ENCODE peak calls at places on chromosomes 12 and 14, in ten cellular contexts. N is osteocyte; P is fibroblast of the aortic adventitia; Q is AG04449; I is CD4-positive, alpha-beta T cell; H is brain microvascular endothelial cell; J is GM06990; T is B cell; D is ovary; C is astrocyte of the spinal cord. F is an unnamed sample.

GRCh38 chr12:110039085-110039807 is 9.1 kb downstream of the C12orf76 start:
- DNase-seq in N (no peak), P (peak), Q (peak), I (peak), H (peak), J (no peak), T (no peak), D (no peak), C (peak), F (no peak)

GRCh38 chr14:74569826-74570591 is 42.0 kb downstream of the LTBP2 start:
- DNase-seq in N (no peak), P (peak), Q (no peak), I (no peak), H (no peak), J (no peak), T (no peak), D (no peak), C (no peak), F (no peak)

GRCh38 chr12:71688961-71689570 is 3.2 kb downstream of the TMEM19 start:
- DNase-seq in N (no peak), P (no peak), Q (no peak), I (no peak), H (no peak), J (no peak), T (no peak), D (no peak), C (no peak), F (no peak)

GRCh38 chr12:3275171-3276041 is 198.2 kb downstream of the TSPAN9 start:
- DNase-seq in N (peak), P (peak), Q (no peak), I (peak), H (peak), J (peak), T (peak), D (peak), C (peak), F (peak)

GRCh38 chr14:55881577-55882241 is 236.5 kb upstream of the PELI2 start:
- DNase-seq in N (no peak), P (peak), Q (no peak), I (no peak), H (no peak), J (no peak), T (no peak), D (no peak), C (no peak), F (no peak)

GRCh38 chr12:117188961-117189724 is 1.1 kb downstream of the FBXO21 start:
- DNase-seq in N (no peak), P (peak), Q (peak), I (no peak), H (peak), J (no peak), T (no peak), D (peak), C (peak), F (no peak)

GRCh38 chr12:106722854-106723253 is 51.6 kb upstream of the RIC8B start:
- DNase-seq in N (peak), P (no peak), Q (no peak), I (no peak), H (no peak), J (no peak), T (no peak), D (no peak), C (no peak), F (no peak)

GRCh38 chr14:101217972-101218371 is 314.4 kb upstream of the RTL1 start:
- DNase-seq in N (peak), P (no peak), Q (no peak), I (no peak), H (no peak), J (no peak), T (no peak), D (no peak), C (no peak), F (no peak)

GRCh38 chr12:119693006-119693405 is 25.1 kb downstream of the PRKAB1 start:
- DNase-seq in N (no peak), P (peak), Q (peak), I (no peak), H (no peak), J (no peak), T (no peak), D (no peak), C (peak), F (no peak)

GRCh38 chr12:52884526-52885293 is 20.2 kb downstream of the KRT8 start:
- DNase-seq in N (peak), P (peak), Q (no peak), I (peak), H (peak), J (no peak), T (peak), D (peak), C (peak), F (peak)

GRCh38 chr12:19014243-19014642 is 115.3 kb upstream of the PLEKHA5 start:
- DNase-seq in N (no peak), P (peak), Q (no peak), I (no peak), H (no peak), J (no peak), T (no peak), D (no peak), C (peak), F (no peak)

GRCh38 chr12:123096159-123096558 is 54.7 kb downstream of the PITPNM2 start:
- DNase-seq in N (no peak), P (no peak), Q (no peak), I (no peak), H (no peak), J (no peak), T (no peak), D (no peak), C (peak), F (no peak)

GRCh38 chr14:94673781-94674231 is 61.6 kb downstream of the SERPINA3 start:
- DNase-seq in N (peak), P (no peak), Q (no peak), I (no peak), H (peak), J (no peak), T (no peak), D (no peak), C (peak), F (no peak)

GRCh38 chr12:15897433-15897832 is 13.7 kb upstream of the DERA start:
- DNase-seq in N (no peak), P (no peak), Q (no peak), I (no peak), H (no peak), J (no peak), T (no peak), D (no peak), C (no peak), F (no peak)

GRCh38 chr12:12645485-12645884 is 33.8 kb downstream of the CREBL2 start:
- DNase-seq in N (no peak), P (peak), Q (no peak), I (peak), H (peak), J (peak), T (peak), D (no peak), C (peak), F (no peak)

GRCh38 chr14:26394114-26394855 is 203.5 kb downstream of the NOVA1 start:
- DNase-seq in N (no peak), P (peak), Q (no peak), I (no peak), H (no peak), J (no peak), T (no peak), D (no peak), C (peak), F (no peak)

GRCh38 chr14:55151601-55152000 is 22.5 kb downstream of the LGALS3 start:
- DNase-seq in N (no peak), P (no peak), Q (no peak), I (no peak), H (no peak), J (no peak), T (no peak), D (no peak), C (no peak), F (no peak)

GRCh38 chr12:52675301-52675701 is 4.9 kb downstream of the KRT1 start:
- DNase-seq in N (no peak), P (no peak), Q (no peak), I (no peak), H (no peak), J (no peak), T (no peak), D (no peak), C (no peak), F (no peak)

GRCh38 chr12:18462437-18462836 is 201.1 kb downstream of the PIK3C2G start:
- DNase-seq in N (no peak), P (peak), Q (peak), I (no peak), H (peak), J (no peak), T (no peak), D (no peak), C (peak), F (no peak)

GRCh38 chr14:53412819-53413664 is 259.9 kb upstream of the DDHD1 start:
- DNase-seq in N (no peak), P (no peak), Q (no peak), I (no peak), H (no peak), J (no peak), T (no peak), D (no peak), C (no peak), F (no peak)
- TF ChIP-seq CTCF in N (peak), P (peak), Q (peak), I (no peak), H (peak), J (peak), T (peak), D (no peak), C (peak), F (no peak)

DNA sequence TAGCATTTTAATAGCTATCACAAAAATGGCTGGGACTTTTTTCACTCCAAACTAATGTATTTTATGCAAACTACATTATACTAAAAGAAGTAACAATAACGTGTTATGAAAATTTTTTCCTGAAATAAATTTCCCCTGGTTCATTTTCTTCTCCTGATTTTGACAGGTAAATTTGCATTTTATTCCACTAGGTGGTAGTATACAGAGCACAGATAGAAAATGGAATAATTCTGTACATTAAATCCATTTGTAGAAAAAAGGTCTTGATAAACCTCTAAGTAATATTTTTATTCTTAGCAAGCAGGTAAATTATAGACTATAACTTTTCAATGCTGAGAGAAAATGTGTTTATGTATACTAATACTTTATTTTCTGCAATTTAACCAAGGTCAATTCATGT is 96.5 kb downstream of the BCAT1 start:
- DNase-seq in N (no peak), P (no peak), Q (no peak), I (no peak), H (no peak), J (no peak), T (no peak), D (no peak), C (peak), F (no peak)
- TF ChIP-seq CTCF in N (peak), P (peak), Q (no peak), I (peak), H (peak), J (peak), T (peak), D (no peak), C (peak), F (no peak)

GRCh38 chr14:84976805-84977204 is 553.1 kb upstream of the FLRT2 start:
- DNase-seq in N (no peak), P (no peak), Q (no peak), I (no peak), H (no peak), J (no peak), T (no peak), D (no peak), C (no peak), F (no peak)
- TF ChIP-seq CTCF in N (no peak), P (no peak), Q (no peak), I (no peak), H (no peak), J (no peak), T (no peak), D (no peak), C (no peak), F (no peak)

DNA sequence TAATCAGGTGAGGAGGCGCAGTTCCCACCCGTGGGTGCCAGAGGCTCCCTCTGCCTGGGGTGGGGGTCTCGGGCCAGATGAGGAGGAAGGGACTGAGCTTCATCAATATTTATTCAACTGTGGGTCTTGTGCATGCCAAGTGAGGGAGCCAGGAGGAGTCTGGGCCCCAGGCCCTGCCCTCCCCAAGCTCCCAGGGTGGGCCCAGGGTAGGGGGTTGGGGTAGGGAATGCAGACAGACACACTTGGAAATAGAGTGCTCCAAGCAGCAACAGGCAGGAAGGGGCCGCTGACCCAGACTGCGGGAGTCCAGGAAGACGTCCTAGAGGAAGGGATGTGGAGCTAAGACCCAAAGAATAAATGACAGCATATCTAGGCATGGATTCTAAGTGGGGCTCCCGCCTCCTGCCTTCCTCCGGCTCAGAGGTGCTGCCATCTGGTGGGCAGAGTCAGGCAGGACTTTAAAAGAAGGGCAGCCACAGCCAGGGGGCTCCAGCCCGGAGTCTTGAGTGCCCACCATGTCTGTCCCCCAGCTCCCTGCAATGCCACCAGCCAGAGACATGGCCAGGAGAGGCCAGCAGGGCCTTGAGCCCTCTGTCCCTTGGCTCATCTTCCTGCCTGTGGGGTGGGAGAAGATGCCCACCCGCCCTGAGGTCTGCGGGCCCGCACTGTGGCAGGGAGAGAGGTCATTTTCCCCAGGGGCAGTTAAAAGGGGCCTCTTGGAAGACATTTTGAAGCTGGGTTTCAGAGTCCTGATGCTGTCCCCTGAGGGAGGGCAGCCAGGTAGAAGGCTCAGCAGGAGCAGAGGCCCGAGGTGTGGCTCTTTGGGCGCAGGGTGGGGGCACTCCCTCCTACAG is 70.1 kb downstream of the PHETA1 start:
- DNase-seq in N (no peak), P (peak), Q (no peak), I (peak), H (peak), J (no peak), T (peak), D (peak), C (peak), F (no peak)
- TF ChIP-seq CTCF in N (peak), P (peak), Q (peak), I (peak), H (peak), J (peak), T (peak), D (peak), C (peak), F (no peak)

DNA sequence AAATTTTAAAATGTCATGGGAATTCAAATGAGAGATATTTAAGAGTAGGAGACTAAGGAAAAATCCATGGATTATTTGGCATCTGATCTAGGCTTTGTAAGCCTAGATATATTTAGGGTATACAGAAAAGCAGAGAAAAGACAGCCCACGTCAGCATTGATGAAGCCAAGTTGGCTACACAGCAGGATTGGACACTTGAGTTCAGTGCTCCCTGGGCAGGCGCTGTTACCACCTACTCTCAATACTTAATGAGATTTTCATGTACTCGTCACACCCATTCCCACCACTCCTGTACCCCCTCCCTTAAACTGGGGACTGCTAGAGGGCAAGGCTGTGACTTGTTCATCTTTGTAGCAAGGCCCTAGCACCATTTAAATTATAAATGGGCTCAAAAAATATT is 1.7 kb upstream of the KCNJ8 start:
- DNase-seq in N (no peak), P (no peak), Q (no peak), I (no peak), H (no peak), J (no peak), T (no peak), D (no peak), C (no peak), F (no peak)
- TF ChIP-seq CTCF in N (no peak), P (no peak), Q (no peak), I (no peak), H (no peak), J (no peak), T (no peak), D (no peak), C (no peak), F (no peak)

DNA sequence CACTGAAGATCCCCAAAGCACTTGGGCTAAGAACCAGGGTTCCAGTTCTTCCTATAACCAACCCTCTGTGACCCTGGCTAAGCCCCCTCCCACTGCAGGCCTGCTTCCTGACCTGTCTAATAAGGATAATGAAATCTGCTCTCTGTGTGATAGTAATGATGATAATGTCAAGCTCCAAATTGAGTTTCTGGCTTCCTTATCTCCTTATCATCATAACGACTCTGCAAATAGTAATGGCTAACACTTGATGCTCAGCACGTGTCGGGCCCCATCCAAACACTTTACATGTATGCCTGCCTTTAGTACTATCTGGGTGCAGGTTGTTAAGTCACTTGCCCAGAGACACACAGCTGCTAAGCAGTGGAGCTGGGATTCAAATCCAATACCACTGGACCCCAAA is 5.0 kb upstream of the GPR162 start:
- DNase-seq in N (no peak), P (no peak), Q (no peak), I (no peak), H (no peak), J (no peak), T (no peak), D (no peak), C (no peak), F (no peak)
- TF ChIP-seq CTCF in N (no peak), P (no peak), Q (no peak), I (no peak), H (no peak), J (no peak), T (no peak), D (no peak), C (no peak), F (no peak)